ENCODE peak calls at places on chromosomes 13 and 19, in seven cellular contexts. R is AG04449, O is AG04450, Y is lower lobe of right lung, E is cardiac muscle cell, X is BJ, K is RWPE1. F is an unnamed sample.

GRCh38 chr13:51475727-51476521 is 23.1 kb upstream of the INTS6 start:
- DNase-seq in R (no peak), O (no peak), Y (no peak), E (no peak), X (no peak), K (no peak), F (peak; percentile 29)

GRCh38 chr19:19185853-19186728 is 5.9 kb downstream of the BORCS8 start:
- DNase-seq in R (no peak), O (no peak), Y (no peak), E (peak; percentile 56), X (no peak), K (no peak), F (no peak)

GRCh38 chr13:84653915-84654534 is 771.8 kb upstream of the SLITRK1 start:
- DNase-seq in R (no peak), O (no peak), Y (peak; percentile 17), E (no peak), X (no peak), K (no peak), F (no peak)

GRCh38 chr13:102812616-102813287 is 13.8 kb downstream of the BIVM start:
- DNase-seq in R (no peak), O (no peak), Y (no peak), E (no peak), X (no peak), K (no peak), F (peak; percentile 20)

GRCh38 chr13:41991936-41992335 is 31.0 kb upstream of the VWA8 start:
- DNase-seq in R (no peak), O (no peak), Y (no peak), E (no peak), X (no peak), K (no peak), F (no peak)

GRCh38 chr19:16920816-16921529 is 32.2 kb downstream of the F2RL3 start:
- DNase-seq in R (peak; percentile 33), O (peak; percentile 67), Y (no peak), E (no peak), X (no peak), K (peak; percentile 89), F (peak; percentile 71)

GRCh38 chr13:23558675-23559536 is 11.3 kb upstream of the TNFRSF19 start:
- DNase-seq in R (peak; percentile 75), O (peak; percentile 58), Y (peak; percentile 71), E (peak; percentile 40), X (no peak), K (peak; percentile 79), F (peak; percentile 82)

GRCh38 chr13:78742659-78743058 is 83.7 kb upstream of the OBI1 start:
- DNase-seq in R (no peak), O (no peak), Y (no peak), E (peak; percentile 24), X (no peak), K (no peak), F (no peak)

GRCh38 chr19:17326595-17326966 is 8.1 kb downstream of the ANO8 start:
- DNase-seq in R (no peak), O (no peak), Y (no peak), E (no peak), X (no peak), K (peak; percentile 48), F (peak; percentile 61)

GRCh38 chr19:38132781-38133180 is 91.2 kb downstream of the DPF1 start:
- DNase-seq in R (no peak), O (no peak), Y (no peak), E (no peak), X (no peak), K (no peak), F (no peak)

GRCh38 chr19:31504221-31504620 is 155.0 kb upstream of the TSHZ3 start:
- DNase-seq in R (no peak), O (no peak), Y (no peak), E (no peak), X (no peak), K (no peak), F (no peak)

GRCh38 chr19:5997371-5997770 is 19.4 kb upstream of the RANBP3 start:
- DNase-seq in R (no peak), O (no peak), Y (no peak), E (no peak), X (no peak), K (no peak), F (no peak)

GRCh38 chr13:95136638-95137037 is 164.6 kb downstream of the ABCC4 start:
- DNase-seq in R (no peak), O (no peak), Y (no peak), E (no peak), X (no peak), K (no peak), F (no peak)

GRCh38 chr13:93953856-93954255 is 525.6 kb downstream of the DCT start:
- DNase-seq in R (no peak), O (no peak), Y (no peak), E (no peak), X (no peak), K (no peak), F (no peak)

GRCh38 chr19:14475251-14476073 is at the start of gene PTGER1:
- DNase-seq in R (no peak), O (no peak), Y (no peak), E (peak; percentile 34), X (no peak), K (no peak), F (no peak)

DNA sequence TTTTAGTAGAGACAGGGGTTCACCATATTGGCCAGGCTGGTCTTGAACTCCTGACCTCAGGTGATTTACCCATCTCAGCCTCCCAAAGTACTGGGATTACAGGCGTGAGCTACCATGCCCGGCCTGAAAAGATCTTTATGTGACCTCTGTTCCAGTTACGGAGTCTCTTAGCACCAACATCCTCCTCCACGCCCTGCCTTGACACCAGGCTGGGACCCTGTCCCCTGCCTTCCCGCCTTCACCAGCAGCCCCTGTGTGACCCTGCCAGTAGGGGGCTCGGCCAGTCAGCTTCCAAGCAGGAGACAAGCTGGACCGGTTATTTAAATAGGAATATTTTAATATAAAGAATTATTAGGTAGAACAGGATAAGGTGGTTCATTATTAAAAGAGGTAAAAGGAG is 54.2 kb downstream of the GPR12 start:
- DNase-seq in R (no peak), O (no peak), Y (no peak), E (no peak), X (no peak), K (no peak), F (no peak)
- TF ChIP-seq CTCF in R (no peak), O (no peak), Y (no peak), E (no peak), X (no peak), K (no peak), F (no peak)

GRCh38 chr19:1794424-1795185 is 17.5 kb downstream of the ATP8B3 start:
- DNase-seq in R (no peak), O (no peak), Y (no peak), E (no peak), X (no peak), K (no peak), F (no peak)
- TF ChIP-seq CTCF in R (no peak), O (no peak), Y (no peak), E (no peak), X (no peak), K (no peak), F (no peak)

GRCh38 chr19:23823952-23824389 is 65.3 kb upstream of the ZNF681 start:
- DNase-seq in R (no peak), O (no peak), Y (no peak), E (peak; percentile 4), X (no peak), K (no peak), F (no peak)
- TF ChIP-seq CTCF in R (no peak), O (no peak), Y (no peak), E (no peak), X (no peak), K (no peak), F (peak; percentile 45)

DNA sequence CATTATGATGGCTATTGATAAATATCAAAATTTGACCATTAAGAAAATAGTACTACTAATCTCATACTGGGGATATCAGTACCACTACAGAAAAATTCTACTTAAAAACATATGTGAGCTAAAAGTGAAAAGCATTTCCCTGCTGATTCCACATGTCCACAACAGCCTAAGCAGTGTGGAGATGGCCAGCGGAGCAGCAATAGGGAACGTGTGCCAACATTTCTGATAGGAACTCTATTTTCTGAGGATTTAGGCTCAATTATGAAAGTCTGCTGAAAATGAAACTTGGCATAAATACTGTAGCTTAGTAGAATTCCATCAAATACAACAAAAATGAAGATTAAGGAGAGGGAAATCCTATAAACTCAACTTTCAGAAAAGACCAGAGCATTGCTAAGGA is 311.6 kb downstream of the ENOX1 start:
- DNase-seq in R (no peak), O (no peak), Y (no peak), E (no peak), X (no peak), K (no peak), F (no peak)
- TF ChIP-seq CTCF in R (no peak), O (no peak), Y (no peak), E (no peak), X (no peak), K (no peak), F (no peak)

DNA sequence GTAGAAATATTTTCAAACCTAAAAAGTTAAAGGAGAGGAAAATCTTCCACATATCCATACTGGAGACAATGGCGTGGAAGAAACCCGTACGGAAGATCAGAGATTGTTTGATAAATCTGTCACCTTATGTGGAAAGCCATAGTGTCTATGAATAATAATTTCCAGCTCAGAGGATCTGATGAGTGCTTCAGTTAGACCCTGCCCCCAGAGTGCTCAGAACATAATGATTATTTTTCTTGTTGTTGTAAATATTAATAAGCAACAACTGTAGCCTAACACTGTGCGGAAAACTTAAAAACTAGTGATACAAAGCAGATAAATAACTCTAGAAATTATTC is 125.8 kb downstream of the FOXO1 start:
- DNase-seq in R (no peak), O (no peak), Y (no peak), E (no peak), X (no peak), K (no peak), F (no peak)
- TF ChIP-seq CTCF in R (no peak), O (no peak), Y (no peak), E (no peak), X (no peak), K (no peak), F (no peak)

DNA sequence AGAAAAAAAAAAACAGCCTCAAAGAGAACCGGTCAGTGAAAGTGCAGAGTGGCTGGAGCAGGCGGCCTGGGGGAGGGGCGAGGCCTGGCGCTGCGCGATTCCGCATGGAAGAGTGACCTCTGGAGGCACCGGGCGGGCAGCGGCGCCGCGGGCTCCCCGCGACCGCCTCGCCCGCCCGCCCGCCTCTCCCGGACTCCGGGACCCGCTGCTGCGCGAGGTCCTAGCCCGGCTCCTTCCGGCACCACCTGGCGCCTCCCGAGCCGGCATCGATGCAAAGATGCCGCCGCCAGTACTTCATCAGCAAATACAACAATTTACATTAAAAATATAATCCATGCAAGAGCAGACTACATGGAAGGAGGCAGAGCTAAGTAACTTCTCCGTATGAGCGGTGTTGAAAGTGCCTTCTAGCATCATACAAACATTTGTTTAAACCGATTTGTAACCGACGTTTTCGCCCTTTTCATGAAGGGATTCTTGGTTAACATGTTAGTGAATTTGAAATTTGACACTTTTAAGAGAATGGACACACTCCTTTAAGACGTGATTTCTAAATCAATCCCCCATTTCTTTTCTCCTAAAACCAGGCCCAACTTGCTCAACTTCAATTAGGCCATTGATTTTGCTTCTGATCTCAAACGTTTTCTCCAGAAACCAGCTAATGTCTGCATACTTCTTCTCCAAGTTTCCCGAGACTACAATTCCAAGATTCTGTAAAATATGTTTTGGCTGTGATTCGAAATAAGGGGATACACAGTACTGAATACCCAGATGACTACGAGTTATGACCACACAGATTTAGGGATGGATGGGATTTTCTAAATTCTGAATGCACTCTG is 2.1 kb downstream of the EFNB2 start:
- DNase-seq in R (no peak), O (peak; percentile 59), Y (peak; percentile 89), E (peak; percentile 92), X (no peak), K (peak; percentile 65), F (no peak)
- TF ChIP-seq CTCF in R (peak; percentile 67), O (peak; percentile 51), Y (peak; percentile 71), E (peak; percentile 48), X (peak; percentile 49), K (peak; percentile 81), F (peak; percentile 70)